ENCODE peak calls at places on chromosomes 4 and X, in ten cellular contexts. W, Q, A, Z, T, O, V, F, D and X are unnamed samples.
A peak's percentile ranks its signal among the peaks of the same experiment; 100 is the strongest.

GRCh38 chrX:93319604-93320003 is 353.8 kb downstream of the NAP1L3 start:
- DNase-seq in W (no peak), Q (no peak), A (no peak), Z (no peak), T (no peak), O (no peak), V (no peak), F (no peak), D (no peak), X (no peak)

GRCh38 chr4:95248713-95249401 is 299.9 kb downstream of the UNC5C start:
- DNase-seq in W (no peak), Q (no peak), A (peak; percentile 30), Z (no peak), T (no peak), O (no peak), V (no peak), F (peak; percentile 85), D (no peak), X (no peak)

GRCh38 chrX:54048413-54048812 is 4.1 kb upstream of the PHF8 start:
- DNase-seq in W (no peak), Q (no peak), A (no peak), Z (no peak), T (no peak), O (no peak), V (no peak), F (no peak), D (no peak), X (no peak)

GRCh38 chr4:115851918-115852766 is 738.7 kb upstream of the NDST4 start:
- DNase-seq in W (no peak), Q (no peak), A (peak; percentile 86), Z (no peak), T (no peak), O (peak; percentile 35), V (peak; percentile 48), F (peak; percentile 59), D (peak; percentile 67), X (no peak)

GRCh38 chr4:107468812-107469211 is 251.2 kb downstream of the PAPSS1 start:
- DNase-seq in W (no peak), Q (no peak), A (no peak), Z (no peak), T (no peak), O (no peak), V (no peak), F (no peak), D (no peak), X (no peak)

GRCh38 chrX:71283409-71284143 is at the start of gene NONO:
- DNase-seq in W (peak; percentile 82), Q (peak; percentile 99), A (peak; percentile 95), Z (peak; percentile 86), T (peak; percentile 73), O (peak; percentile 88), V (peak; percentile 99), F (peak; percentile 99), D (peak; percentile 83), X (peak; percentile 86)

GRCh38 chrX:27890611-27891010 is 82.8 kb downstream of the MAGEB10 start:
- DNase-seq in W (no peak), Q (peak; percentile 82), A (no peak), Z (no peak), T (no peak), O (no peak), V (peak; percentile 53), F (peak; percentile 86), D (no peak), X (no peak)

GRCh38 chr4:148510211-148510610 is 68.0 kb upstream of the NR3C2 start:
- DNase-seq in W (no peak), Q (no peak), A (no peak), Z (no peak), T (no peak), O (no peak), V (no peak), F (peak; percentile 67), D (no peak), X (no peak)

GRCh38 chr4:8373973-8374545 is 66.5 kb downstream of the ACOX3 start:
- DNase-seq in W (no peak), Q (no peak), A (no peak), Z (no peak), T (no peak), O (no peak), V (no peak), F (no peak), D (no peak), X (no peak)

GRCh38 chr4:183936574-183937335 is 31.6 kb downstream of the STOX2 start:
- DNase-seq in W (no peak), Q (peak; percentile 5), A (no peak), Z (no peak), T (no peak), O (no peak), V (peak; percentile 3), F (no peak), D (no peak), X (no peak)

GRCh38 chr4:53703267-53703655 is 112.0 kb upstream of the LNX1 start:
- DNase-seq in W (no peak), Q (no peak), A (no peak), Z (no peak), T (no peak), O (no peak), V (no peak), F (no peak), D (no peak), X (no peak)
- H3K27ac ChIP-seq in W (no peak overlapping the region), Q (peak overlapping the region; percentile 86), A (peak overlapping the region; percentile 83), Z (peak overlapping the region; percentile 53), T (peak overlapping the region; percentile 80), O (peak overlapping the region; percentile 56), V (peak overlapping the region; percentile 81), F (peak overlapping the region; percentile 88), D (peak overlapping the region; percentile 5), X (peak overlapping the region; percentile 12)

GRCh38 chrX:148270499-148270898 is 229.9 kb upstream of the AFF2 start:
- DNase-seq in W (no peak), Q (no peak), A (no peak), Z (no peak), T (no peak), O (no peak), V (no peak), F (no peak), D (no peak), X (no peak)

GRCh38 chrX:148265829-148266228 is 234.6 kb upstream of the AFF2 start:
- DNase-seq in W (no peak), Q (no peak), A (no peak), Z (no peak), T (no peak), O (no peak), V (no peak), F (no peak), D (no peak), X (no peak)

GRCh38 chrX:148271263-148271662 is 229.2 kb upstream of the AFF2 start:
- DNase-seq in W (no peak), Q (no peak), A (no peak), Z (no peak), T (no peak), O (no peak), V (no peak), F (no peak), D (no peak), X (no peak)

GRCh38 chrX:148268646-148269045 is 231.8 kb upstream of the AFF2 start:
- DNase-seq in W (no peak), Q (no peak), A (no peak), Z (no peak), T (no peak), O (no peak), V (no peak), F (no peak), D (no peak), X (no peak)

DNA sequence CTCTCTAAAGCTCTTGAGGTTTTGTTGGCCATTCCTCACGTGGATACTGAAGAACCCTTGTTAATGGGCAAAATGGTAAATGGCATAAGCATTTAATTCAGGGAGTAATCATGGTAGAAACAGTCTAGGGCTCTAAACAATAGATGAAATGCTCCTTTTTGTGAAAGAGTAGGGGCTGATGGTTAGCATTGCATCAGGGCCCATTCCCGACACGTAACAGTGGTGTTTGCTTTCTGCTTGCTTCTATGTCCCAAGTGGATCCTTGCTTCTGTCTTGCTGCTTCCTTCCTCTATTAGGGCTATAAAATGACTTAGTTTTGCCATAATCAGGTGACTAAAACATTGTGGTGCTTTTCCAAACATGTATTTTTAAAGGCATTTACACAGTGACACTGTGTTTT is 230.9 kb upstream of the AFF2 start:
- DNase-seq in W (no peak), Q (no peak), A (no peak), Z (no peak), T (no peak), O (no peak), V (no peak), F (no peak), D (no peak), X (no peak)
- H3K27ac ChIP-seq in W (no peak overlapping the region), Q (no peak overlapping the region), A (no peak overlapping the region), Z (no peak overlapping the region), T (no peak overlapping the region), O (no peak overlapping the region), V (no peak overlapping the region), F (no peak overlapping the region), D (no peak overlapping the region), X (no peak overlapping the region)

GRCh38 chr4:71360844-71361243 is 22.0 kb downstream of the SLC4A4 start:
- DNase-seq in W (no peak), Q (no peak), A (no peak), Z (no peak), T (no peak), O (no peak), V (no peak), F (no peak), D (no peak), X (no peak)
- H3K27ac ChIP-seq in W (no peak overlapping the region), Q (no peak overlapping the region), A (no peak overlapping the region), Z (no peak overlapping the region), T (no peak overlapping the region), O (no peak overlapping the region), V (no peak overlapping the region), F (no peak overlapping the region), D (no peak overlapping the region), X (no peak overlapping the region)

DNA sequence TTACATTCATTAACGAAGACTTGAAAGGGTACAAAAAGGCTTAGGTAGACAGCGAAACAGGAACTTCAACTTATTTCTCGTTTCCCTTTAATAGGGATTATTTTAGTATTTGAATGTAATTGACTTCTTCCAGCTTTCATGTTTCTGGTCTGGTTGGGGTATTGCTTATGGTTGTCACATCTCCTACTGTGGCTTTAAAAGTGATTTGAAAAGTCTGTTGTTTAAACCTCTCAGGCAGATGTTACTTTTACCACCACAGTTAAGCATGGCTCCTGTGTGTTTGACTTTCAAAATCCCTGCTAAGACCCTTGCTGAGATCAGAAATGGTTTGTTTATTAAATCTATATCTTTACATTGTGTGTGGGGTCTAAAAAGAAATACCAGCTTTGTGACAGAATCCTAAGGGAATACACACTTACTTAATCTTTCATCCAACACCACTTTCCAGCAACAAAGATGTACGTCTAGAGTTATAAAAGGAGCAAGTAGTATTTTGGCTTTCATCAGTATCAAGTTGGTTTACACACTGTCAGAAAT is 661.2 kb downstream of the FAT4 start:
- DNase-seq in W (no peak), Q (no peak), A (no peak), Z (no peak), T (no peak), O (no peak), V (no peak), F (no peak), D (no peak), X (no peak)
- H3K27ac ChIP-seq in W (no peak overlapping the region), Q (no peak overlapping the region), A (no peak overlapping the region), Z (no peak overlapping the region), T (no peak overlapping the region), O (no peak overlapping the region), V (no peak overlapping the region), F (no peak overlapping the region), D (no peak overlapping the region), X (no peak overlapping the region)

GRCh38 chrX:139532834-139533233 is 2.3 kb downstream of the F9 start:
- DNase-seq in W (no peak), Q (no peak), A (no peak), Z (no peak), T (no peak), O (no peak), V (no peak), F (no peak), D (no peak), X (no peak)
- H3K27ac ChIP-seq in W (no peak overlapping the region), Q (no peak overlapping the region), A (no peak overlapping the region), Z (no peak overlapping the region), T (no peak overlapping the region), O (no peak overlapping the region), V (no peak overlapping the region), F (no peak overlapping the region), D (no peak overlapping the region), X (no peak overlapping the region)